ENCODE peak calls at places on chromosome 7, in seven cellular contexts. Q is activated CD8-positive, alpha-beta memory T cell treated with anti-CD3 and anti-CD28 coated beads, Interleukin-2, amount 10 ng/mL, durations not matched to agents 7 days and 5 days; K is T1000; O is T-helper 17 cell; I is stimulated activated naive CD4-positive, alpha-beta T cell; N is cardiac fibroblast; C is left cardiac atrium. X is an unnamed sample.

GRCh38 chr7:121180436-121181063 is 148.2 kb upstream of the WNT16 start:
- DNase-seq in Q (no peak), K (no peak), O (no peak), I (no peak), N (no peak), C (no peak), X (no peak)

GRCh38 chr7:141023305-141023704 is 8.6 kb upstream of the MRPS33 start:
- DNase-seq in Q (no peak), K (no peak), O (no peak), I (no peak), N (no peak), C (no peak), X (no peak)

GRCh38 chr7:69654849-69655707 is 56.8 kb downstream of the AUTS2 start:
- DNase-seq in Q (no peak), K (no peak), O (no peak), I (no peak), N (no peak), C (no peak), X (no peak)

GRCh38 chr7:31126976-31127375 is 74.9 kb downstream of the ADCYAP1R1 start:
- DNase-seq in Q (no peak), K (no peak), O (no peak), I (no peak), N (peak), C (no peak), X (no peak)

GRCh38 chr7:117184367-117184766 is 138.5 kb downstream of the WNT2 start:
- DNase-seq in Q (no peak), K (no peak), O (no peak), I (no peak), N (no peak), C (no peak), X (no peak)

GRCh38 chr7:35257251-35258124 is 3.6 kb upstream of the TBX20 start:
- DNase-seq in Q (no peak), K (no peak), O (no peak), I (no peak), N (peak), C (peak), X (no peak)

GRCh38 chr7:87359366-87359765 is 13.9 kb downstream of the CROT start:
- DNase-seq in Q (no peak), K (no peak), O (no peak), I (no peak), N (peak), C (no peak), X (no peak)

GRCh38 chr7:54833021-54833467 is 74.0 kb upstream of the SEC61G start:
- DNase-seq in Q (no peak), K (no peak), O (no peak), I (no peak), N (no peak), C (no peak), X (peak)

GRCh38 chr7:2971914-2972530 is 71.6 kb downstream of the CARD11 start:
- DNase-seq in Q (peak), K (no peak), O (no peak), I (no peak), N (no peak), C (no peak), X (no peak)

GRCh38 chr7:18855796-18856195 is 261.6 kb downstream of the TWIST1 start:
- DNase-seq in Q (no peak), K (no peak), O (no peak), I (no peak), N (no peak), C (no peak), X (no peak)

GRCh38 chr7:48522692-48523091 is 351.4 kb downstream of the ABCA13 start:
- DNase-seq in Q (no peak), K (no peak), O (no peak), I (no peak), N (no peak), C (no peak), X (no peak)

GRCh38 chr7:87920578-87920977 is 13.5 kb upstream of the ADAM22 start:
- DNase-seq in Q (no peak), K (no peak), O (no peak), I (no peak), N (peak), C (no peak), X (no peak)

GRCh38 chr7:123811056-123811455 is 33.9 kb upstream of the HYAL4 start:
- DNase-seq in Q (no peak), K (no peak), O (no peak), I (no peak), N (peak), C (no peak), X (no peak)

GRCh38 chr7:142425281-142425680 is 167.4 kb upstream of the PRSS58 start:
- DNase-seq in Q (no peak), K (no peak), O (no peak), I (no peak), N (no peak), C (no peak), X (no peak)

GRCh38 chr7:146119016-146119415 is 2.4 kb downstream of the CNTNAP2 start:
- DNase-seq in Q (no peak), K (no peak), O (no peak), I (no peak), N (no peak), C (no peak), X (no peak)

GRCh38 chr7:5296015-5296621 is 13.4 kb downstream of the SLC29A4 start:
- DNase-seq in Q (no peak), K (no peak), O (peak), I (no peak), N (no peak), C (no peak), X (no peak)

GRCh38 chr7:15749631-15750030 is 63.1 kb upstream of the MEOX2 start:
- DNase-seq in Q (no peak), K (no peak), O (no peak), I (no peak), N (peak), C (no peak), X (no peak)

GRCh38 chr7:2926120-2926897 is 82.2 kb upstream of the GNA12 start:
- DNase-seq in Q (no peak), K (no peak), O (no peak), I (no peak), N (no peak), C (peak), X (peak)

GRCh38 chr7:3300221-3300650 is 816 bp upstream of the SDK1 start:
- DNase-seq in Q (no peak), K (peak), O (no peak), I (no peak), N (no peak), C (no peak), X (no peak)

GRCh38 chr7:40833541-40834234 is 698.9 kb downstream of the SUGCT start:
- DNase-seq in Q (no peak), K (no peak), O (no peak), I (no peak), N (peak), C (no peak), X (no peak)

GRCh38 chr7:56009695-56010094 is 41.5 kb downstream of the PSPH start:
- DNase-seq in Q (no peak), K (no peak), O (no peak), I (no peak), N (no peak), C (no peak), X (no peak)

GRCh38 chr7:134737561-134738353 is 41.7 kb upstream of the CALD1 start:
- DNase-seq in Q (peak), K (no peak), O (no peak), I (no peak), N (peak), C (no peak), X (no peak)

GRCh38 chr7:117385340-117386124 is 41.8 kb downstream of the ASZ1 start:
- DNase-seq in Q (no peak), K (no peak), O (no peak), I (no peak), N (peak), C (no peak), X (no peak)

GRCh38 chr7:71661671-71662224 is 529.8 kb downstream of the GALNT17 start:
- DNase-seq in Q (no peak), K (no peak), O (no peak), I (no peak), N (no peak), C (no peak), X (no peak)

GRCh38 chr7:42454006-42454405 is 217.0 kb upstream of the GLI3 start:
- DNase-seq in Q (no peak), K (no peak), O (no peak), I (no peak), N (no peak), C (no peak), X (no peak)

GRCh38 chr7:126443951-126444350 is 808.8 kb downstream of the GRM8 start:
- DNase-seq in Q (no peak), K (no peak), O (no peak), I (no peak), N (no peak), C (no peak), X (no peak)

GRCh38 chr7:142880886-142881505 is 4.5 kb downstream of the TRPV6 start:
- DNase-seq in Q (peak), K (no peak), O (no peak), I (peak), N (peak), C (no peak), X (no peak)

GRCh38 chr7:70574970-70575799 is 556.8 kb upstream of the GALNT17 start:
- DNase-seq in Q (no peak), K (no peak), O (no peak), I (no peak), N (no peak), C (no peak), X (no peak)

GRCh38 chr7:142519077-142519789 is 230.0 kb upstream of the PRSS1 start:
- DNase-seq in Q (no peak), K (no peak), O (no peak), I (no peak), N (no peak), C (no peak), X (no peak)

GRCh38 chr7:22129819-22130580 is 184.3 kb upstream of the CDCA7L start:
- DNase-seq in Q (peak), K (no peak), O (no peak), I (no peak), N (no peak), C (no peak), X (no peak)

GRCh38 chr7:38069052-38069451 is 109.0 kb upstream of the STARD3NL start:
- DNase-seq in Q (no peak), K (no peak), O (no peak), I (no peak), N (no peak), C (no peak), X (no peak)

GRCh38 chr7:94605031-94605430 is 50.9 kb downstream of the SGCE start:
- DNase-seq in Q (no peak), K (no peak), O (no peak), I (no peak), N (peak), C (no peak), X (no peak)